ENCODE peak calls at places on chromosomes 11 and 22, in four cellular contexts. F is WTC11, Z is K562, A is H1. J is an unnamed sample.

GRCh38 chr11:61618991-61619390 is 38.1 kb upstream of the SYT7 start:
- DNase-seq in Z (no peak), F (no peak), A (no peak), J (no peak)

GRCh38 chr11:119584193-119585037 is 144.6 kb downstream of the NECTIN1 start:
- DNase-seq in Z (peak), F (peak), A (peak), J (peak)

GRCh38 chr11:121391914-121392313 is 60.2 kb upstream of the SORL1 start:
- DNase-seq in A (no peak), Z (no peak), F (no peak), J (no peak)

GRCh38 chr11:12496181-12497025 is 119.0 kb downstream of the PARVA start:
- DNase-seq in Z (no peak), A (peak), F (no peak), J (no peak)

GRCh38 chr11:131073167-131073566 is 156.9 kb upstream of the SNX19 start:
- DNase-seq in F (no peak), Z (no peak), A (no peak), J (no peak)

GRCh38 chr11:10941429-10941828 is 83.6 kb upstream of the ZBED5 start:
- DNase-seq in Z (no peak), A (no peak), F (no peak), J (no peak)

GRCh38 chr11:7170431-7170830 is 81.3 kb upstream of the SYT9 start:
- DNase-seq in Z (no peak), A (no peak), F (no peak), J (no peak)

GRCh38 chr22:20653795-20654342 is 120.0 kb upstream of the SERPIND1 start:
- DNase-seq in A (no peak), F (no peak), Z (no peak), J (no peak)

GRCh38 chr11:35846874-35847273 is 97.0 kb upstream of the LDLRAD3 start:
- DNase-seq in A (no peak), F (no peak), Z (no peak), J (no peak)

GRCh38 chr11:62755086-62755615 is 1.2 kb upstream of the ZBTB3 start:
- DNase-seq in Z (no peak), F (no peak), A (no peak), J (no peak)

GRCh38 chr11:8318536-8318935 is 54.9 kb upstream of the LMO1 start:
- DNase-seq in A (peak), F (peak), Z (peak), J (no peak)

GRCh38 chr11:107496011-107496410 is 38.4 kb upstream of the CWF19L2 start:
- DNase-seq in A (no peak), F (no peak), Z (no peak), J (no peak)

GRCh38 chr11:76903325-76903724 is 42.6 kb downstream of the ACER3 start:
- DNase-seq in A (no peak), F (peak), Z (no peak), J (no peak)

GRCh38 chr11:39236916-39237315 is 2222.5 kb downstream of the LRRC4C start:
- DNase-seq in F (no peak), A (no peak), Z (no peak), J (no peak)

GRCh38 chr22:31223786-31224191 is 11.7 kb downstream of the LIMK2 start:
- DNase-seq in F (no peak), Z (no peak), A (no peak), J (no peak)

GRCh38 chr11:70111269-70112016 is 33.3 kb downstream of the ANO1 start:
- DNase-seq in Z (peak), F (peak), A (no peak), J (no peak)

GRCh38 chr11:27926981-27927481 is 180.9 kb downstream of the KIF18A start:
- DNase-seq in F (no peak), Z (peak), A (no peak), J (no peak)

GRCh38 chr11:11757871-11758270 is 83.9 kb upstream of the USP47 start:
- DNase-seq in A (no peak), Z (no peak), F (no peak), J (peak)

GRCh38 chr22:30262917-30263741 is 3.5 kb downstream of the OSM start:
- DNase-seq in A (peak), Z (peak), F (peak), J (peak)

GRCh38 chr11:110587972-110588371 is 124.3 kb downstream of the ARHGAP20 start:
- DNase-seq in F (no peak), A (no peak), Z (no peak), J (no peak)

GRCh38 chr11:19176629-19177186 is 25.1 kb downstream of the CSRP3 start:
- DNase-seq in Z (no peak), F (no peak), A (no peak), J (no peak)

GRCh38 chr11:34977039-34977906 is 60.9 kb downstream of the PDHX start:
- DNase-seq in Z (no peak), A (no peak), F (no peak), J (no peak)

GRCh38 chr11:57349491-57350274 is 11.5 kb downstream of the P2RX3 start:
- DNase-seq in A (peak), F (peak), Z (peak), J (peak)

GRCh38 chr11:122954455-122954854 is 27.2 kb downstream of the BSX start:
- DNase-seq in F (no peak), Z (no peak), A (no peak), J (no peak)

GRCh38 chr22:36184433-36185035 is 17.1 kb downstream of the APOL4 start:
- DNase-seq in F (no peak), Z (no peak), A (no peak), J (no peak)

GRCh38 chr22:21832291-21833290 is 34.9 kb downstream of the MAPK1 start:
- DNase-seq in Z (peak), A (no peak), F (no peak), J (no peak)
- TF ChIP-seq TEAD4 in Z (peak), A (no peak), F (no peak), J (no peak)

GRCh38 chr11:44699497-44699896 is 27.3 kb upstream of the TSPAN18 start:
- DNase-seq in F (no peak), A (no peak), Z (no peak), J (no peak)

GRCh38 chr11:44700009-44700408 is 26.8 kb upstream of the TSPAN18 start:
- DNase-seq in F (no peak), A (no peak), Z (no peak), J (no peak)

GRCh38 chr11:44695169-44695833 is 31.5 kb upstream of the TSPAN18 start:
- DNase-seq in F (no peak), Z (peak), A (no peak), J (no peak)

GRCh38 chr11:44701276-44701675 is 25.5 kb upstream of the TSPAN18 start:
- DNase-seq in A (no peak), Z (no peak), F (no peak), J (peak)

DNA sequence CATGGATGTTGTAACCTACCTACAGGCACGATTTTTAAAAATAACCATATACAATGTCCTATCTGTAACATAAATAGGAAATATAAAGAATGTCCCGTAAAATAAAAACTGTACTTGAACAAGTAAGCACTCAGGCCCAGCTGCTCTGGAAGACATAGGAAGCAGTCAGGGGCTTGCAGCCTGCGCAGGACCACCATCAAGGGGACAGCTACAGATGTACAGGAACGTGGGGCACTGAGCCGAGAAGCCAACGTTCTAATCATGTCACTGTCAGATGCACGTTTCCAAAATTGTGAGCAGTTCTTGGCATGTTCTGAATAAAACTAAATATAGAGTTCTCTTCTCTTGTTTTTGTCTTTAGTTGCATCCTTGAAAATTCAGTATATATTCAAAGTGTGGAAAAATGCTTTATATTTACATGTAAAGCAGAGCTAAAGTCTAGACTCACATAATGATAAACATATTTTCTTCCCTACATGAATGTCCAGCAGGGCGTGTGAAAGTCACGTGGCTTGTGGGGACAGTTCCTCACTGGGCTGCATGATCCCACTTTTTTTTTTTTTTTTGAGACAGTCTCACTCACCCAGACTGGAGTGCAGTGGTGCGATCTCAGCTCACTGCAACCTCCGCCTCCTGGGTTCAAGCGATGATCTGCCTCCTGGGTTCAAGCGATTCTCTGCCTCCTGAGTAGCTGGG is 28.4 kb upstream of the TSPAN18 start:
- DNase-seq in F (no peak), A (no peak), Z (no peak), J (no peak)
- TF ChIP-seq TEAD4 in F (no peak), A (no peak), Z (no peak), J (no peak)

DNA sequence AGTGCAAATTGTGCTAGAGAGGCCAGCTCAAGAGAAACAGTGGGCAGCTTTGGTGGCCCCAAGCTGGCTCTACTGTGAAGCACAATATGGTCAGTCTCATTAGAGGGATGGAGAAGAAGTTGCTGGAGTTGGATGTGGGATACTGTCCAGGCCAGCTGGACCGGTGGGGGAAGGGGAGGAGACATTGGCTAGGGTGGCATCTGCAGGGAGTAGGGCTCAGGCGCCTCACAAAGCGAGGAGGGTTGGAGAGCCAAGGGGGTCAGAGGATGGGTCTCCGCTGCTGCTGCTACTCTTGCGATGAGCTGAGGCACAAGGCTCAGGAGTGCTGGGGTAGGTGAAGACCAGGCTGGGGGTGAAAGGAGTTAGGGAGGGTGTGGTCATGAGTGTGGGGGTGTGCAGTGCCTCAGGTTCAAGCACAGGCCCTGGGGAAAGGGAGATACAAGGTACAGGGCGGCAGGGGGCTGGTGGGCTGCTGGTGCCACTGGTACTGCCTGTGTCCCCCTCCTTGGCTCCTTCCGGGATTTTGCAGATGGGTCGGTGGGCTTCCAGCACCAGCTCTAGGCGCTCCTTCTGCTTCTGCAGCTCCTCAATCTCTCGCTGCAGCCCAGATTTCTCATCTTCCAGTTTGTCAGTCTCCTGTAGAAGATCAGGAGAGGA is 2.3 kb downstream of the CCDC85B start:
- DNase-seq in Z (no peak), F (no peak), A (no peak), J (no peak)
- TF ChIP-seq TEAD4 in Z (no peak), F (no peak), A (no peak), J (no peak)

GRCh38 chr11:106156290-106156937 is 79.0 kb downstream of the AASDHPPT start:
- DNase-seq in F (no peak), Z (peak), A (no peak), J (peak)
- TF ChIP-seq TEAD4 in F (no peak), Z (no peak), A (no peak), J (no peak)

GRCh38 chr11:2203440-2204259 is 32.0 kb upstream of the TH start:
- DNase-seq in Z (no peak), F (peak), A (no peak), J (peak)
- TF ChIP-seq TEAD4 in Z (no peak), F (no peak), A (no peak), J (no peak)

DNA sequence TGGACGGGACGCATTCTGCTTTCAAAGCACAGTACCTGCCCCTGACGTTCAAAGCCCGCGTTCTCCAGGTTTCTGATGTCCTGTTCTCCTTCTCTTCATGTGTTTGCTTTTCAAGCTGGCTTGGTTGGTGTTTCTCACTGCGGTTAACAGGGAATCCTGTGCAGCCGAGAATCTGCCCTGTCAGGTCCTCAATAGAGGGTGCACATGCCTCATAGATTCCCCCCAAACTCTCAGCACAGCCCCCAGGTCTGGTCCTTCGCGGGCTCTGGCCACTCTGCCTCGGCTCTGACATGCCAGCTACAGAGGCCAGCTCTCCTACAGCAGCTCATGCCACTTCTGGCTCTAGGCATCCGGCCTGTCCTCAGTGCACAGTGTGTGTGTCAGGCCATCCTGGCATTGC is 1343.8 kb downstream of the TBC1D22A start:
- DNase-seq in F (no peak), A (no peak), Z (no peak), J (no peak)
- TF ChIP-seq TEAD4 in F (no peak), A (no peak), Z (no peak), J (no peak)

GRCh38 chr22:38199826-38200559 is 1.8 kb upstream of the MAFF start:
- DNase-seq in Z (no peak), A (no peak), F (no peak), J (no peak)
- TF ChIP-seq TEAD4 in Z (no peak), A (no peak), F (no peak), J (no peak)

GRCh38 chr11:126604461-126604860 is 249.0 kb downstream of the ST3GAL4 start:
- DNase-seq in F (no peak), Z (no peak), A (no peak), J (no peak)

GRCh38 chr11:126607776-126608625 is 252.5 kb downstream of the ST3GAL4 start:
- DNase-seq in Z (no peak), F (peak), A (no peak), J (no peak)

GRCh38 chr11:126606484-126606883 is 251.0 kb downstream of the ST3GAL4 start:
- DNase-seq in A (no peak), F (no peak), Z (no peak), J (no peak)

GRCh38 chr11:126608626-126609010 is 253.1 kb downstream of the ST3GAL4 start:
- DNase-seq in A (no peak), Z (no peak), F (no peak), J (no peak)

GRCh38 chr11:126607374-126607773 is 251.9 kb downstream of the ST3GAL4 start:
- DNase-seq in A (peak), Z (peak), F (peak), J (peak)
- TF ChIP-seq TEAD4 in A (no peak), Z (no peak), F (no peak), J (no peak)